ENCODE peak calls at places on chromosomes 12 and 14, in seven cellular contexts. Q is heart right ventricle, H is SK-N-SH, D is tibial artery, F is HCT116, W is IMR-90, N is WERI-Rb-1. K is an unnamed sample. For H3K9me3, the result is how much of the 10 kb centered on the place peaks cover.

GRCh38 chr14:24542346-24542936 is 33.6 kb downstream of the CTSG start:
- DNase-seq in Q (no peak), H (no peak), F (no peak), D (no peak), W (peak), N (no peak), K (no peak)

GRCh38 chr12:65826513-65827171 is 2.4 kb downstream of the HMGA2 start:
- DNase-seq in F (no peak), D (no peak), N (no peak), Q (no peak), W (peak), H (peak), K (no peak)

GRCh38 chr14:100446572-100446971 is 123.4 kb downstream of the SLC25A47 start:
- DNase-seq in F (no peak), Q (no peak), D (no peak), H (no peak), N (peak), W (no peak), K (no peak)

GRCh38 chr14:105913221-105913620 is 386.8 kb downstream of the TMEM121 start:
- DNase-seq in W (no peak), F (no peak), H (no peak), D (no peak), Q (no peak), N (no peak), K (no peak)

GRCh38 chr12:6831021-6831420 is 2.8 kb downstream of the P3H3 start:
- DNase-seq in Q (no peak), H (no peak), N (no peak), W (no peak), F (no peak), D (no peak), K (no peak)

GRCh38 chr12:44626883-44627282 is 249.2 kb downstream of the NELL2 start:
- DNase-seq in Q (no peak), W (no peak), H (no peak), N (no peak), F (no peak), D (no peak), K (no peak)

GRCh38 chr14:60250318-60251035 is 1.5 kb downstream of the PPM1A start:
- DNase-seq in N (peak), H (peak), Q (no peak), F (peak), W (peak), D (no peak), K (no peak)

GRCh38 chr12:29756741-29757390 is 26.9 kb downstream of the TMTC1 start:
- DNase-seq in D (no peak), H (no peak), N (no peak), F (no peak), Q (no peak), W (peak), K (no peak)

GRCh38 chr12:108173160-108173559 is 44.1 kb downstream of the WSCD2 start:
- DNase-seq in F (no peak), N (no peak), D (no peak), Q (no peak), W (no peak), H (no peak), K (no peak)

GRCh38 chr14:57617510-57617909 is 123.9 kb upstream of the CCDC198 start:
- DNase-seq in Q (no peak), F (no peak), D (no peak), H (no peak), N (no peak), W (no peak), K (no peak)

GRCh38 chr14:53226553-53226952 is 73.4 kb upstream of the DDHD1 start:
- DNase-seq in D (no peak), H (no peak), Q (no peak), W (peak), N (no peak), F (no peak), K (peak)
- H3K9me3 ChIP-seq in D (under half), H (under half), Q (under half), W (under half), N (under half), F (under half), K (under half)

GRCh38 chr12:13342971-13343370 is 146.4 kb downstream of the EMP1 start:
- DNase-seq in W (no peak), D (no peak), N (no peak), H (no peak), Q (no peak), F (no peak), K (no peak)
- H3K27ac ChIP-seq in W (no peak), D (no peak), N (no peak), H (no peak), Q (no peak), F (no peak), K (no peak)

GRCh38 chr14:79542121-79542520 is 669.2 kb downstream of the DIO2 start:
- DNase-seq in F (no peak), D (no peak), W (no peak), H (no peak), Q (no peak), N (no peak), K (no peak)

GRCh38 chr14:79540394-79540793 is 670.9 kb downstream of the DIO2 start:
- DNase-seq in W (no peak), Q (no peak), F (no peak), H (no peak), D (no peak), N (no peak), K (no peak)

GRCh38 chr14:79543348-79543747 is 668.0 kb downstream of the DIO2 start:
- DNase-seq in N (no peak), Q (no peak), D (no peak), W (no peak), F (no peak), H (no peak), K (no peak)

GRCh38 chr14:79544671-79545070 is 666.6 kb downstream of the DIO2 start:
- DNase-seq in N (no peak), F (no peak), D (no peak), W (peak), Q (no peak), H (no peak), K (no peak)

DNA sequence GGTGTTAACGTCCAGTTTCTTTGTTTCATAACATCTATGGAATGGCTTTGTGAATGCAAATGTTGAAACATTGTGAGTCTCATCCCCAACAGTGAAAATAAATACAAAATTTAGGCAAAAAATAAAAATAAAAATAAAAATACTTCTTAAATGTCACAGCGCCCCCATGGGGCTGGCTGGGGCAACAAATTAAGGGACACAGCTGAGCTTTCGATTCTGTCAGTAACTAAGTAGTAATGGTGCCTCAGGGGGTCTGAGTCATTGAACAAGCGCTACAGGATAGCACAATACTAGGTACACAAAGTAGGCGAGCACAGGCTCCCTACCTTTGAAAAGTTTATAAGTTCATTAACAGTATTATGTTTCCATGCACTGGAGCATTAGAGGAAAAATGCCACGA is 667.3 kb downstream of the DIO2 start:
- DNase-seq in D (no peak), N (peak), H (peak), W (peak), Q (no peak), F (no peak), K (no peak)
- TF ChIP-seq CTCF in D (no peak), N (peak), H (peak), W (peak), Q (peak), F (no peak), K (no peak)

GRCh38 chr12:119692410-119692809 is 24.5 kb downstream of the PRKAB1 start:
- DNase-seq in Q (no peak), F (no peak), H (peak), D (no peak), N (no peak), W (peak), K (no peak)
- H3K9me3 ChIP-seq in Q (under half), F (under half), H (under half), D (under half), N (under half), W (under half), K (under half)

GRCh38 chr14:99042376-99043257 is 229.4 kb downstream of the BCL11B start:
- DNase-seq in F (no peak), Q (no peak), H (no peak), D (no peak), N (no peak), W (no peak), K (no peak)
- H3K27ac ChIP-seq in F (no peak), Q (no peak), H (no peak), D (no peak), N (no peak), W (no peak), K (no peak)

K was measured in left ventricle myocardium inferior.